ENCODE peak calls at places on chromosomes 2 and 18, in four cellular contexts. B is uterus, T is right lobe of liver, S is endothelial cell of umbilical vein. G is an unnamed sample.

GRCh38 chr2:57549642-57550102 is 496.9 kb upstream of the VRK2 start:
- DNase-seq in B (no peak), T (no peak), S (no peak), G (no peak)

GRCh38 chr2:106098081-106098480 is 96.0 kb downstream of the UXS1 start:
- DNase-seq in B (no peak), T (no peak), S (peak; percentile 11), G (no peak)

GRCh38 chr18:38648184-38648583 is 1082.6 kb upstream of the CELF4 start:
- DNase-seq in B (no peak), T (no peak), S (no peak), G (no peak)

GRCh38 chr2:59732861-59733603 is 820.4 kb downstream of the BCL11A start:
- DNase-seq in B (no peak), T (no peak), S (no peak), G (no peak)

GRCh38 chr2:53945538-53945937 is 25.3 kb downstream of the PSME4 start:
- DNase-seq in B (no peak), T (no peak), S (no peak), G (no peak)

GRCh38 chr2:204019572-204020501 is 83.3 kb downstream of the ICOS start:
- DNase-seq in B (no peak), T (no peak), S (no peak), G (no peak)

GRCh38 chr2:124347209-124347608 is 322.1 kb downstream of the CNTNAP5 start:
- DNase-seq in B (no peak), T (no peak), S (no peak), G (no peak)

GRCh38 chr2:200761168-200761715 is 50.5 kb upstream of the BZW1 start:
- DNase-seq in B (no peak), T (no peak), S (peak; percentile 71), G (no peak)

GRCh38 chr2:130884503-130884902 is 47.8 kb downstream of the ARHGEF4 start:
- DNase-seq in B (no peak), T (no peak), S (no peak), G (no peak)

GRCh38 chr2:158725496-158725895 is 69.6 kb upstream of the DAPL1 start:
- DNase-seq in B (no peak), T (no peak), S (no peak), G (no peak)

GRCh38 chr2:112138143-112139032 is at the start of gene FBLN7:
- DNase-seq in B (no peak), T (peak; percentile 85), S (no peak), G (no peak)

GRCh38 chr2:119823734-119824334 is 64.1 kb downstream of the PTPN4 start:
- DNase-seq in B (no peak), T (no peak), S (peak; percentile 65), G (no peak)

GRCh38 chr18:73462092-73462491 is 594.3 kb upstream of the NETO1 start:
- DNase-seq in B (peak; percentile 18), T (peak; percentile 45), S (no peak), G (peak; percentile 12)

GRCh38 chr18:75727479-75727878 is 300.0 kb upstream of the SMIM21 start:
- DNase-seq in B (no peak), T (no peak), S (no peak), G (no peak)

GRCh38 chr2:159615936-159616733 is at the start of gene BAZ2B:
- DNase-seq in B (peak; percentile 56), T (peak; percentile 71), S (peak; percentile 88), G (peak; percentile 65)

GRCh38 chr2:107808986-107809385 is 17.7 kb upstream of the RGPD4 start:
- DNase-seq in B (no peak), T (no peak), S (no peak), G (no peak)

GRCh38 chr18:48959921-48960920 is 9.5 kb upstream of the SMAD7 start:
- DNase-seq in B (no peak), T (no peak), S (peak; percentile 58), G (no peak)

GRCh38 chr2:3587432-3587831 is 7.5 kb upstream of the COLEC11 start:
- DNase-seq in B (no peak), T (no peak), S (no peak), G (no peak)

GRCh38 chr2:63047534-63048281 is 2.9 kb upstream of the OTX1 start:
- DNase-seq in B (no peak), T (no peak), S (no peak), G (no peak)

GRCh38 chr2:128635361-128635900 is 316.8 kb upstream of the HS6ST1 start:
- DNase-seq in B (no peak), T (peak; percentile 28), S (no peak), G (no peak)

GRCh38 chr2:37843554-37843953 is 81.5 kb upstream of the RMDN2 start:
- DNase-seq in B (no peak), T (no peak), S (no peak), G (no peak)

GRCh38 chr18:11245889-11246288 is 96.5 kb upstream of the PIEZO2 start:
- DNase-seq in B (no peak), T (no peak), S (no peak), G (no peak)

GRCh38 chr2:85961053-85961452 is 72.3 kb upstream of the ST3GAL5 start:
- DNase-seq in B (no peak), T (no peak), S (no peak), G (no peak)

GRCh38 chr2:191115391-191115790 is 35.4 kb downstream of the STAT4 start:
- DNase-seq in B (no peak), T (no peak), S (no peak), G (no peak)

GRCh38 chr2:191158751-191159150 is 8.0 kb upstream of the STAT4 start:
- DNase-seq in B (no peak), T (no peak), S (no peak), G (no peak)

GRCh38 chr2:109517118-109517889 is 96.5 kb downstream of the SEPTIN10 start:
- DNase-seq in B (no peak), T (no peak), S (no peak), G (no peak)

GRCh38 chr2:201996006-201996405 is 37.6 kb upstream of the FZD7 start:
- DNase-seq in B (no peak), T (no peak), S (no peak), G (peak; percentile 38)

GRCh38 chr2:79801082-79801481 is 288.2 kb downstream of the CTNNA2 start:
- DNase-seq in B (no peak), T (no peak), S (no peak), G (no peak)

GRCh38 chr2:191321861-191322662 is 76.9 kb downstream of the MYO1B start:
- DNase-seq in B (no peak), T (no peak), S (peak; percentile 33), G (no peak)

GRCh38 chr2:65722028-65722427 is 289.6 kb upstream of the SPRED2 start:
- DNase-seq in B (peak; percentile 60), T (peak; percentile 47), S (no peak), G (no peak)

GRCh38 chr2:215404357-215404719 is 31.5 kb downstream of the FN1 start:
- DNase-seq in B (no peak), T (no peak), S (no peak), G (no peak)

GRCh38 chr2:215405722-215406581 is 29.9 kb downstream of the FN1 start:
- DNase-seq in B (no peak), T (no peak), S (no peak), G (no peak)

GRCh38 chr2:215401896-215402379 is 33.9 kb downstream of the FN1 start:
- DNase-seq in B (no peak), T (no peak), S (no peak), G (no peak)

GRCh38 chr2:215407061-215407460 is 28.8 kb downstream of the FN1 start:
- DNase-seq in B (no peak), T (no peak), S (no peak), G (no peak)

GRCh38 chr2:215403441-215404356 is 32.2 kb downstream of the FN1 start:
- DNase-seq in B (no peak), T (no peak), S (no peak), G (no peak)
- TF ChIP-seq POLR2A in B (no peak), T (no peak), S (peak; percentile 52), G (no peak)

GRCh38 chr2:195029804-195030654 is 627.0 kb upstream of the SLC39A10 start:
- DNase-seq in B (no peak), T (no peak), S (no peak), G (no peak)

GRCh38 chr2:195022514-195022842 is 634.5 kb upstream of the SLC39A10 start:
- DNase-seq in B (no peak), T (no peak), S (no peak), G (no peak)

GRCh38 chr2:195027947-195028346 is 629.1 kb upstream of the SLC39A10 start:
- DNase-seq in B (no peak), T (no peak), S (no peak), G (no peak)

GRCh38 chr2:195021704-195022513 is 635.1 kb upstream of the SLC39A10 start:
- DNase-seq in B (no peak), T (no peak), S (no peak), G (no peak)

GRCh38 chr2:195026261-195026660 is 630.8 kb upstream of the SLC39A10 start:
- DNase-seq in B (no peak), T (no peak), S (no peak), G (no peak)
- H3K4me1 ChIP-seq in B (no peaks in the 10 kb centered on the region), T (no peaks in the 10 kb centered on the region), S (no peaks in the 10 kb centered on the region), G (no peaks in the 10 kb centered on the region)

DNA sequence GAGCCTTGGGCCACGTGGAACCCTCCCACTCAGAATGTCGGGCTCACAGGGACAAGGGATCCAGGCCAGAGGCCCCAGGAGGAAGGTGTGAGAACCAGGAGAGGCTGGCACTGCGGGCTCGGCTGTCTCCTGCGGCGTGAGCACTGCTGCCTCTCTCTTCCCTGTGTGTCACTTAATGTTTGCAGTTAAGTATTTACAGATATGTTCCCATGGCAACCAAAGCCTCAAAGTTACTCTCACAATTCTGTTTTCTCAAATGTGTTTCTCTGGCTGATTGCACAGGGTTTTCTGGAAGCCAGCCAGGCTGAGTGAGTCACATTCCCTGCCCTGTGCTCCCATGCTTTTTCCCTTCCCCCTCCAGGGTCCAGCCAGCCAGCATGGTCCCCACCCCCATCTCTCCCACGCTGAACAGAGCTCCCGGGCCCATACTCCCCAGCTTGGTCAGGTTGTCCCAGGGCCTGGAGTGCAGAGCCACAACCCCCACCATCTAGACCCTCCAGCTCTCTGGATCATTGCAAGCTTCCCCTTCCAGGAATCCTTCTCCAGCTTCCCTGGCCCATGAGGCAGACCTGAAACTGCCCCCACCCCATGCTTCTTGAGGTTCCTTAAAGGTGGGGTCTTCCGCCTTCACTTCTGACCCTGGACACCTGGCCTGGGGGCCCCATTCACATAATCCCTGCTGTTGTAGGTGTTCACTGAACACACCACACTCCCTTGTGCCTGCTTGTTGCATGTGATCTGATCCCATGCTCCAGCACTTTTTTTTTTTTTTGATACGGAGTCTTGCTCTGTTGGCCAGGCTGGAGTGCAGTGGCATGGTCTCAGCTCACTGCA is 265.9 kb downstream of the CELF4 start:
- DNase-seq in B (peak; percentile 91), T (peak; percentile 87), S (peak; percentile 94), G (peak; percentile 70)
- TF ChIP-seq POLR2A in B (no peak), T (no peak), S (no peak), G (no peak)

DNA sequence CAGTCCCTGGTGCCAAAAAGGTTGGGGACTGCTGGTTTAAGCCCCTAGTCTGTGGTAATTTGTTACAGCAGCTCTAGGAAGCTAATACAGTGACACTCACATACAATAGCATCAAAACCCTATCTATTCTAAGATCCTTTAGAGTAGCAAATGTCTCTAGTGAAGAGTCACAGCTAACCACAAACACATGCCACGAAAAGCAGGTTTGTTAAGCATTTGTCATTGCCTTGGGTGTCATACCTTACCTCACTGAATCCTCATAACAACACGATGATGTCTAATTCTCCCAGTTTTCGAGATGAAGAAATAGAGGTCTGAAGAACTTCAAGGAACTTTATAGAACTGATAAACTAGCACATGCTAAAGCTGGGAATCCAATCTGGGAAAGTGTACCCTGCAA is 29.6 kb upstream of the RNF152 start:
- DNase-seq in B (no peak), T (no peak), S (no peak), G (no peak)
- H3K4me1 ChIP-seq in B (no peaks in the 10 kb centered on the region), T (no peaks in the 10 kb centered on the region), S (no peaks in the 10 kb centered on the region), G (no peaks in the 10 kb centered on the region)

G was measured in prostate gland.